ENCODE peak calls at places on chromosomes 5 and 9, in six cellular contexts. V is PC-3, N is endothelial cell of umbilical vein, E is HepG2, I is neural progenitor cell, U is H9. M is an unnamed sample.
A peak's percentile ranks its signal among the peaks of the same experiment; 100 is the strongest.

GRCh38 chr5:96023518-96023917 is 61.9 kb upstream of the ELL2 start:
- DNase-seq in V (peak; percentile 64), N (peak; percentile 34), E (no peak), I (no peak), U (no peak), M (no peak)

GRCh38 chr5:109316631-109317030 is 93.1 kb downstream of the PJA2 start:
- DNase-seq in V (peak; percentile 22), N (no peak), E (no peak), I (no peak), U (no peak), M (no peak)

GRCh38 chr9:129687391-129687790 is 21.9 kb downstream of the PRRX2 start:
- DNase-seq in V (peak; percentile 78), N (no peak), E (no peak), I (no peak), U (no peak), M (no peak)

GRCh38 chr9:134399435-134400056 is 73.3 kb downstream of the RXRA start:
- DNase-seq in V (peak; percentile 57), N (peak; percentile 52), E (no peak), I (no peak), U (no peak), M (peak; percentile 80)

GRCh38 chr9:118446962-118447490 is 742.8 kb downstream of the TLR4 start:
- DNase-seq in V (no peak), N (no peak), E (no peak), I (no peak), U (no peak), M (peak; percentile 43)

GRCh38 chr5:169812786-169813185 is 167.5 kb downstream of the INSYN2B start:
- DNase-seq in V (no peak), N (no peak), E (no peak), I (peak; percentile 16), U (peak; percentile 66), M (peak; percentile 64)

GRCh38 chr9:1969898-1970297 is 45.2 kb upstream of the SMARCA2 start:
- DNase-seq in V (no peak), N (no peak), E (no peak), I (no peak), U (no peak), M (no peak)

GRCh38 chr5:14168139-14168792 is 25.1 kb downstream of the TRIO start:
- DNase-seq in V (peak; percentile 57), N (peak; percentile 51), E (no peak), I (no peak), U (no peak), M (no peak)

GRCh38 chr5:159631001-159631400 is 285.3 kb upstream of the ADRA1B start:
- DNase-seq in V (no peak), N (no peak), E (no peak), I (no peak), U (no peak), M (no peak)

GRCh38 chr5:173456751-173457171 is 128.5 kb upstream of the STC2 start:
- DNase-seq in V (peak; percentile 98), N (peak; percentile 12), E (no peak), I (no peak), U (no peak), M (no peak)

GRCh38 chr9:76883341-76883740 is 22.6 kb downstream of the PRUNE2 start:
- DNase-seq in V (no peak), N (no peak), E (no peak), I (no peak), U (no peak), M (no peak)
- H3K4me1 ChIP-seq in V (no peaks in the 10 kb centered on the region), N (no peaks in the 10 kb centered on the region), E (no peaks in the 10 kb centered on the region), I (peaks cover 6% of the 10 kb centered on the region), U (peaks cover 18% of the 10 kb centered on the region), M (no peaks in the 10 kb centered on the region)

GRCh38 chr5:77775773-77776605 is at the start of gene TBCA:
- DNase-seq in V (peak; percentile 88), N (peak; percentile 96), E (peak; percentile 78), I (peak; percentile 95), U (peak; percentile 93), M (peak; percentile 96)
- TF ChIP-seq CTCF in V (no peak), N (peak; percentile 7), E (peak; percentile 36), I (peak; percentile 44), U (peak; percentile 49), M (peak; percentile 66)

DNA sequence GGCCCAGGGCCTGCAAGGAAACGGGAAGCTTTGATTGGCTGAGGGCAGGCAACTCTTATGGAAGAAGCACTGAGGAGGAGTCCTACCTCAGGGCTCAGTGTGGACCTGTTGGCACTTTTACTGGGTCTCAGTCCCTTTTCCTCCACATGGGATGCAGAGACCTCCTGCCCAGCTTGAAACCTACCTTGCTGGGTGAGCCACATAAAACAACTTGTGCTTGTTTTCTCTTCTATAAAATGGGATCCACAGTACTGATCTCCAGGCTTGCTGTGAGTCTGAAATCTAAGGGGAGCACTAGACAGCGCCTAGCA is 4.0 kb upstream of the SET start:
- DNase-seq in V (no peak), N (no peak), E (peak; percentile 82), I (no peak), U (no peak), M (no peak)
- H3K9ac ChIP-seq in V (peak overlapping the region; percentile 98), N (no peak overlapping the region), E (peak overlapping the region; percentile 87), I (no peak overlapping the region), U (peak overlapping the region; percentile 92), M (peak overlapping the region; percentile 93)

GRCh38 chr5:66743344-66743743 is 147.2 kb downstream of the MAST4 start:
- DNase-seq in V (no peak), N (no peak), E (no peak), I (no peak), U (no peak), M (no peak)
- H3K4me1 ChIP-seq in V (no peaks in the 10 kb centered on the region), N (no peaks in the 10 kb centered on the region), E (peaks cover 14% of the 10 kb centered on the region), I (no peaks in the 10 kb centered on the region), U (no peaks in the 10 kb centered on the region), M (no peaks in the 10 kb centered on the region)

GRCh38 chr9:95435074-95435728 is 81.6 kb downstream of the PTCH1 start:
- DNase-seq in V (no peak), N (no peak), E (no peak), I (no peak), U (no peak), M (no peak)
- TF ChIP-seq CTCF in V (no peak), N (no peak), E (no peak), I (no peak), U (no peak), M (no peak)

GRCh38 chr9:76846307-76846706 is 59.6 kb downstream of the PRUNE2 start:
- DNase-seq in V (no peak), N (no peak), E (no peak), I (no peak), U (no peak), M (no peak)
- H3K9ac ChIP-seq in V (no peak overlapping the region), N (no peak overlapping the region), E (no peak overlapping the region), I (no peak overlapping the region), U (no peak overlapping the region), M (no peak overlapping the region)

GRCh38 chr5:141846031-141846430 is 32.2 kb downstream of the PCDH1 start:
- DNase-seq in V (no peak), N (no peak), E (no peak), I (peak; percentile 85), U (peak; percentile 65), M (peak; percentile 82)

GRCh38 chr5:141841781-141842180 is 36.4 kb downstream of the PCDH1 start:
- DNase-seq in V (no peak), N (no peak), E (no peak), I (no peak), U (no peak), M (peak; percentile 51)

GRCh38 chr5:141843156-141843927 is 34.9 kb downstream of the PCDH1 start:
- DNase-seq in V (no peak), N (peak; percentile 64), E (no peak), I (no peak), U (peak; percentile 71), M (peak; percentile 87)

GRCh38 chr5:141845371-141845821 is 32.8 kb downstream of the PCDH1 start:
- DNase-seq in V (no peak), N (no peak), E (no peak), I (peak; percentile 65), U (peak; percentile 86), M (peak; percentile 91)

DNA sequence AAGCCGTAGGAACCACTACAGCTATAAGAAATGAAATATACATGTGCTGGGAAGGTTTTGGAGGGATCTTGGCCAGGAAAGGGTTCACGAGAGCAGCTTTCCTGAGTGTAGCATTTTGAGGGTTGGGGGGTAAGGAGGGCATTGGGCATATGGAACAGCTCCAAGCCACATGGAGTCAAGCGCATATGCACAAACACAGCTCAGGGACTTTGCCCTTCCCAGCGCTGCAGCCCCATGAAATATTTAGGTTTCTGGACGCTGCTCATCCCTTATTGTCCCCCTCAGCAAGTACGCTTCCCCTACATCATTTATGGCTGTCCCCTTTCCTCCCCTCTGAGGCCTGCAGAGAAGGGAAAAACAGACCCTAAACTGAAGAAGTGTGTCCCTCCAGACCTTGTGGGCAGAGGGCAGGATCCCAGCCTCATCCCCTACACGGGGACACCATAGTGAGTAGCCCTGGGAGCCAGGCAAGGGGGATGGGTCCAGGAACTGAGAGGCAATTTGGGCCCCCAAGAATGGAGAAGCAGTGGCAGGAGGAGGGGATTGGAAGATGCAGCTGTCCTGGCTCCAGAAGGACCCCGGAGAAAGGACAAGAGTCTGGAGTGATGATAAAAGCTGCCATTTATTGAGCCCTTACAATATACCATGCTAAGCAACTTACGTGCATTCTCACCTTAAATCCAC is 33.7 kb downstream of the PCDH1 start:
- DNase-seq in V (no peak), N (no peak), E (no peak), I (no peak), U (no peak), M (peak; percentile 54)
- H3K4me1 ChIP-seq in V (peaks cover 34% of the 10 kb centered on the region), N (peaks cover 72% of the 10 kb centered on the region), E (peaks cover 37% of the 10 kb centered on the region), I (peaks cover 77% of the 10 kb centered on the region), U (peaks cover 47% of the 10 kb centered on the region), M (peaks cover 25% of the 10 kb centered on the region)

GRCh38 chr9:73667749-73668148 is 516.1 kb downstream of the ANXA1 start:
- DNase-seq in V (peak; percentile 30), N (no peak), E (peak; percentile 20), I (no peak), U (no peak), M (no peak)
- TF ChIP-seq CTCF in V (peak; percentile 27), N (no peak), E (peak; percentile 14), I (no peak), U (no peak), M (no peak)

DNA sequence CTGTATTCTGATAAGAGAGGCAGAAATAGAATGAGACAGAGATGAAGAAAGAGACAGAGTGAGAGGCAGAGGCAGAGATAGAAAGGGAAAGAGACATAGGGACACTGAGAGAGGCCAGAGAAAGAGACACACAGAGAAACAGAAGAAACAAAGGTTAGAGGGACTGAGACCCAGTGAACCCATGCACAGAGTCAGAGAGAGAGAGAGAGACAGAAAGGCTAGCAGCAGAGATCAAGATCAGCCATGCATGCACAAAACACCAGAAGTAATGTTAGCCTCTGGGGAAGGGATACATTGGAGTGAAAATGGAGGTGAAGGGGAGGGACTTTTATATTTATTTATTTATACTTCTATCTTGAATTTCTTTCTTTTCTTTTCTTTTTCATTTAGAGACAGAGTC is 14.1 kb upstream of the SPARC start:
- DNase-seq in V (no peak), N (no peak), E (no peak), I (no peak), U (no peak), M (no peak)
- H3K9ac ChIP-seq in V (no peak overlapping the region), N (no peak overlapping the region), E (no peak overlapping the region), I (no peak overlapping the region), U (no peak overlapping the region), M (no peak overlapping the region)